ENCODE peak calls at places on chromosomes 7 and 10, in seven cellular contexts. T is kidney glomerular epithelial cell; S is EH; G is nucleus accumbens; A is stimulated activated CD4-positive, alpha-beta T cell treated with anti-CD3 and anti-CD28 coated beads, Interleukin-15, amount 100 ng/mL, for 24 hours; J is AG20443; D is progenitor cell of endocrine pancreas. K is an unnamed sample.

GRCh38 chr10:31358688-31359330 is 39.8 kb downstream of the ZEB1 start:
- DNase-seq in T (no peak), S (peak; percentile 58), G (no peak), A (no peak), J (peak; percentile 43), D (no peak), K (peak; percentile 15)

GRCh38 chr10:79056361-79056735 is 12.4 kb upstream of the ZMIZ1 start:
- DNase-seq in T (no peak), S (no peak), G (no peak), A (no peak), J (no peak), D (no peak), K (no peak)

GRCh38 chr7:2032030-2032875 is 200.5 kb downstream of the MAD1L1 start:
- DNase-seq in T (no peak), S (peak; percentile 67), G (no peak), A (no peak), J (no peak), D (no peak), K (peak; percentile 58)

GRCh38 chr7:74525881-74526280 is 72.2 kb downstream of the GTF2IRD1 start:
- DNase-seq in T (no peak), S (no peak), G (no peak), A (no peak), J (no peak), D (no peak), K (no peak)

GRCh38 chr10:129531195-129531968 is 64.3 kb downstream of the MGMT start:
- DNase-seq in T (peak; percentile 83), S (peak; percentile 71), G (no peak), A (no peak), J (peak; percentile 73), D (no peak), K (peak; percentile 83)

GRCh38 chr10:4663162-4663992 is 162.6 kb upstream of the AKR1E2 start:
- DNase-seq in T (peak; percentile 99), S (peak; percentile 98), G (no peak), A (peak; percentile 29), J (peak; percentile 91), D (no peak), K (peak; percentile 97)

GRCh38 chr10:127889605-127890195 is 3.0 kb downstream of the CLRN3 start:
- DNase-seq in T (no peak), S (no peak), G (no peak), A (no peak), J (peak; percentile 42), D (no peak), K (peak; percentile 62)

GRCh38 chr7:43215061-43215460 is 102.6 kb downstream of the HECW1 start:
- DNase-seq in T (no peak), S (no peak), G (no peak), A (no peak), J (no peak), D (no peak), K (no peak)

GRCh38 chr10:123422261-123422660 is 243.9 kb upstream of the GPR26 start:
- DNase-seq in T (no peak), S (no peak), G (no peak), A (no peak), J (no peak), D (no peak), K (no peak)

GRCh38 chr7:155011081-155011480 is 8.2 kb upstream of the PAXIP1 start:
- DNase-seq in T (no peak), S (peak; percentile 35), G (no peak), A (no peak), J (no peak), D (no peak), K (no peak)

GRCh38 chr7:22549667-22550513 is 49.9 kb upstream of the STEAP1B start:
- DNase-seq in T (peak; percentile 6), S (peak; percentile 30), G (no peak), A (peak; percentile 48), J (peak; percentile 31), D (peak; percentile 73), K (peak; percentile 73)

GRCh38 chr10:78860260-78860914 is 208.4 kb upstream of the ZMIZ1 start:
- DNase-seq in T (no peak), S (no peak), G (no peak), A (no peak), J (no peak), D (no peak), K (no peak)

GRCh38 chr10:44775402-44775741 is 135.8 kb upstream of the TMEM72 start:
- DNase-seq in T (no peak), S (no peak), G (no peak), A (no peak), J (no peak), D (no peak), K (no peak)

GRCh38 chr7:156640949-156641485 is 443 bp downstream of the RNF32 start:
- DNase-seq in T (peak; percentile 68), S (peak; percentile 43), G (no peak), A (peak; percentile 73), J (no peak), D (no peak), K (no peak)

GRCh38 chr10:3213174-3213573 is 40.6 kb upstream of the PITRM1 start:
- DNase-seq in T (no peak), S (no peak), G (no peak), A (no peak), J (no peak), D (no peak), K (no peak)

GRCh38 chr7:45225560-45226335 is 68.2 kb downstream of the RAMP3 start:
- DNase-seq in T (no peak), S (no peak), G (no peak), A (no peak), J (no peak), D (no peak), K (no peak)

GRCh38 chr7:16421333-16422099 is at the start of gene CRPPA:
- DNase-seq in T (peak; percentile 28), S (peak; percentile 68), G (peak; percentile 59), A (peak; percentile 59), J (peak; percentile 63), D (peak; percentile 41), K (peak; percentile 76)

GRCh38 chr7:83118347-83119001 is 44.2 kb downstream of the PCLO start:
- DNase-seq in T (no peak), S (no peak), G (no peak), A (no peak), J (no peak), D (no peak), K (no peak)

GRCh38 chr7:104206841-104207240 is 972 bp downstream of the ORC5 start:
- DNase-seq in T (no peak), S (no peak), G (no peak), A (no peak), J (no peak), D (no peak), K (no peak)

GRCh38 chr7:93980744-93981479 is 23.2 kb downstream of the BET1 start:
- DNase-seq in T (no peak), S (peak; percentile 54), G (no peak), A (no peak), J (no peak), D (no peak), K (no peak)

K was measured in astrocyte of the hippocampus.